ENCODE peak calls at places on chromosomes 5 and 9, in five cellular contexts. One of them, this sample, is unnamed.

GRCh38 chr9:33185858-33186257 is 18.7 kb upstream of the B4GALT1 start:
- DNase-seq in mesendoderm: no peak
- DNase-seq in H9: no peak
- DNase-seq in IMR-90: no peak
- DNase-seq in mesenchymal stem cell: no peak
- DNase-seq in this sample: no peak

GRCh38 chr5:80867233-80867632 is 92.9 kb upstream of the RASGRF2 start:
- DNase-seq in mesenchymal stem cell: peak; percentile 16
- DNase-seq in IMR-90: peak; percentile 13
- DNase-seq in H9: no peak
- DNase-seq in mesendoderm: no peak
- DNase-seq in this sample: no peak

GRCh38 chr9:116152390-116152789 is 1.2 kb upstream of the PAPPA start:
- DNase-seq in IMR-90: peak; percentile 70
- DNase-seq in mesendoderm: no peak
- DNase-seq in H9: no peak
- DNase-seq in mesenchymal stem cell: no peak
- DNase-seq in this sample: no peak

GRCh38 chr5:83029912-83030311 is 47.3 kb downstream of the TMEM167A start:
- DNase-seq in IMR-90: peak; percentile 80
- DNase-seq in H9: no peak
- DNase-seq in mesenchymal stem cell: peak; percentile 49
- DNase-seq in mesendoderm: peak; percentile 26
- DNase-seq in this sample: no peak

GRCh38 chr5:55597014-55597981 is 62.5 kb upstream of the PLPP1 start:
- DNase-seq in mesenchymal stem cell: peak; percentile 91
- DNase-seq in mesendoderm: no peak
- DNase-seq in H9: no peak
- DNase-seq in IMR-90: peak; percentile 82
- DNase-seq in this sample: no peak

GRCh38 chr5:36870399-36871040 is 6.0 kb upstream of the NIPBL start:
- DNase-seq in mesenchymal stem cell: peak; percentile 78
- DNase-seq in mesendoderm: peak; percentile 81
- DNase-seq in IMR-90: peak; percentile 70
- DNase-seq in H9: no peak
- DNase-seq in this sample: no peak

GRCh38 chr9:127562841-127563523 is 49.1 kb upstream of the STXBP1 start:
- DNase-seq in mesenchymal stem cell: peak; percentile 97
- DNase-seq in mesendoderm: no peak
- DNase-seq in IMR-90: peak; percentile 87
- DNase-seq in H9: no peak
- DNase-seq in this sample: no peak

GRCh38 chr9:132143359-132143758 is 18.5 kb upstream of the NTNG2 start:
- DNase-seq in mesendoderm: no peak
- DNase-seq in H9: no peak
- DNase-seq in mesenchymal stem cell: no peak
- DNase-seq in IMR-90: no peak
- DNase-seq in this sample: no peak

GRCh38 chr5:82748688-82749091 is 328.5 kb downstream of the TMEM167A start:
- DNase-seq in mesenchymal stem cell: no peak
- DNase-seq in IMR-90: no peak
- DNase-seq in H9: no peak
- DNase-seq in mesendoderm: no peak
- DNase-seq in this sample: no peak

GRCh38 chr9:126986506-126986951 is 71.9 kb downstream of the RALGPS1 start:
- DNase-seq in mesendoderm: no peak
- DNase-seq in IMR-90: no peak
- DNase-seq in mesenchymal stem cell: no peak
- DNase-seq in H9: no peak
- DNase-seq in this sample: no peak

GRCh38 chr9:117543089-117543488 is 128.2 kb upstream of the ASTN2 start:
- DNase-seq in H9: no peak
- DNase-seq in mesenchymal stem cell: no peak
- DNase-seq in mesendoderm: no peak
- DNase-seq in IMR-90: no peak
- DNase-seq in this sample: no peak

GRCh38 chr5:16082053-16082452 is 97.5 kb downstream of the MARCHF11 start:
- DNase-seq in H9: no peak
- DNase-seq in mesenchymal stem cell: no peak
- DNase-seq in mesendoderm: no peak
- DNase-seq in IMR-90: no peak
- DNase-seq in this sample: no peak

GRCh38 chr9:14957054-14957453 is 46.8 kb upstream of the FREM1 start:
- DNase-seq in H9: no peak
- DNase-seq in mesenchymal stem cell: no peak
- DNase-seq in IMR-90: no peak
- DNase-seq in mesendoderm: no peak
- DNase-seq in this sample: no peak

GRCh38 chr5:87421307-87421706 is 8.6 kb upstream of the CCNH start:
- DNase-seq in IMR-90: no peak
- DNase-seq in H9: no peak
- DNase-seq in mesenchymal stem cell: no peak
- DNase-seq in mesendoderm: peak; percentile 14
- DNase-seq in this sample: no peak

GRCh38 chr9:86281577-86282076 is 711 bp downstream of the ISCA1 start:
- DNase-seq in IMR-90: no peak
- DNase-seq in mesenchymal stem cell: no peak
- DNase-seq in H9: peak; percentile 72
- DNase-seq in mesendoderm: peak; percentile 67
- DNase-seq in this sample: peak; percentile 60

GRCh38 chr5:141512390-141513020 is 23.6 kb downstream of the PCDHGC5 start:
- DNase-seq in IMR-90: peak; percentile 54
- DNase-seq in H9: peak; percentile 97
- DNase-seq in mesendoderm: peak; percentile 97
- DNase-seq in mesenchymal stem cell: peak; percentile 65
- DNase-seq in this sample: peak; percentile 65

GRCh38 chr9:27338527-27338903 is 41.6 kb upstream of the EQTN start:
- DNase-seq in H9: no peak
- DNase-seq in mesendoderm: no peak
- DNase-seq in mesenchymal stem cell: no peak
- DNase-seq in IMR-90: no peak
- DNase-seq in this sample: no peak

GRCh38 chr9:14670718-14671117 is 22.5 kb downstream of the ZDHHC21 start:
- DNase-seq in mesendoderm: no peak
- DNase-seq in H9: no peak
- DNase-seq in IMR-90: peak; percentile 55
- DNase-seq in mesenchymal stem cell: no peak
- DNase-seq in this sample: no peak

GRCh38 chr5:174698156-174698555 is 26.2 kb upstream of the MSX2 start:
- DNase-seq in IMR-90: no peak
- DNase-seq in mesenchymal stem cell: no peak
- DNase-seq in mesendoderm: peak; percentile 42
- DNase-seq in H9: peak; percentile 47
- DNase-seq in this sample: no peak
- H2BK120ac ChIP-seq in IMR-90: no peak overlapping the region
- H2BK120ac ChIP-seq in mesenchymal stem cell: no peak overlapping the region
- H2BK120ac ChIP-seq in mesendoderm: no peak overlapping the region
- H2BK120ac ChIP-seq in H9: no peak overlapping the region
- H2BK120ac ChIP-seq in this sample: no peak overlapping the region

DNA sequence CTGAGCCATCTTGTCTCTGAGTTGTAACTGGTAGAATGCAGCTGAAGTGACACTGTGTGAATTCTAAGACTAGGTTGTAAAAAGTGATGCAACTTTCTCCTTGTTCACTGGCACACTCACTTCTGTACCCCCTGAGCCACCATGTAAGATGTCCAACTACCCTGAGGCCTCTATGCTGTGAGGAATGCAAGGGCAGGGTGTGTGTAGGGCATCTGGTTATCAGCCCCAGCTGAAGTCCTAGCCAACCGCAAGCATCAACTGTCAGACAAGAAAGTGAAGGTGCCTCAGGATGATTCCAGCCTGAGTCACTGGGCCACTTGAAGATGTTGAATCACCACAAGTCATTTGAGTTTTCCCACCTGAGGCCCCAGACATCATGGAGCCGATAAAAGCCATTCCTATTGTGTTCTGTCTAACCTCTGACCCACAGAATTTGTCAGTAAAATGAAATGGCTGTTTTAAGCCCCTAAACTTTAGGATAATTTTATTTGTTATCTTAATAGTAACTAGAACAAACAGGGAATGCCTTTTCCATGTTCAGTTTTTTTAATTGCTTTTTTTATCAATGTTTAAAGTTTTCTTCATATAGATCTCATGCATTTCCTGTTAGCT is 18.7 kb upstream of the RHOBTB3 start:
- DNase-seq in mesenchymal stem cell: peak; percentile 91
- DNase-seq in H9: no peak
- DNase-seq in mesendoderm: peak; percentile 99
- DNase-seq in IMR-90: peak; percentile 90
- DNase-seq in this sample: no peak
- H2BK120ac ChIP-seq in mesenchymal stem cell: no peak overlapping the region
- H2BK120ac ChIP-seq in H9: no peak overlapping the region
- H2BK120ac ChIP-seq in mesendoderm: peak overlapping the region; percentile 67
- H2BK120ac ChIP-seq in IMR-90: peak overlapping the region; percentile 85
- H2BK120ac ChIP-seq in this sample: no peak overlapping the region

GRCh38 chr5:174399411-174399810 is 325.0 kb upstream of the MSX2 start:
- DNase-seq in IMR-90: no peak
- DNase-seq in mesendoderm: no peak
- DNase-seq in mesenchymal stem cell: no peak
- DNase-seq in H9: no peak
- DNase-seq in this sample: no peak

GRCh38 chr5:174401793-174402192 is 322.6 kb upstream of the MSX2 start:
- DNase-seq in mesendoderm: no peak
- DNase-seq in IMR-90: no peak
- DNase-seq in mesenchymal stem cell: no peak
- DNase-seq in H9: no peak
- DNase-seq in this sample: no peak

GRCh38 chr5:174398171-174398570 is 326.2 kb upstream of the MSX2 start:
- DNase-seq in H9: no peak
- DNase-seq in IMR-90: no peak
- DNase-seq in mesenchymal stem cell: no peak
- DNase-seq in mesendoderm: no peak
- DNase-seq in this sample: no peak

GRCh38 chr5:174404848-174405247 is 319.5 kb upstream of the MSX2 start:
- DNase-seq in mesenchymal stem cell: no peak
- DNase-seq in H9: no peak
- DNase-seq in mesendoderm: no peak
- DNase-seq in IMR-90: no peak
- DNase-seq in this sample: no peak

GRCh38 chr5:174402224-174402812 is 322.1 kb upstream of the MSX2 start:
- DNase-seq in mesendoderm: no peak
- DNase-seq in IMR-90: no peak
- DNase-seq in H9: no peak
- DNase-seq in mesenchymal stem cell: no peak
- DNase-seq in this sample: no peak
- H2BK120ac ChIP-seq in mesendoderm: no peak overlapping the region
- H2BK120ac ChIP-seq in IMR-90: no peak overlapping the region
- H2BK120ac ChIP-seq in H9: no peak overlapping the region
- H2BK120ac ChIP-seq in mesenchymal stem cell: no peak overlapping the region
- H2BK120ac ChIP-seq in this sample: no peak overlapping the region

GRCh38 chr5:78534148-78535009 is 114.2 kb downstream of the LHFPL2 start:
- DNase-seq in mesenchymal stem cell: peak; percentile 82
- DNase-seq in IMR-90: peak; percentile 72
- DNase-seq in mesendoderm: no peak
- DNase-seq in H9: no peak
- DNase-seq in this sample: no peak
- H2BK120ac ChIP-seq in mesenchymal stem cell: peak overlapping the region; percentile 29
- H2BK120ac ChIP-seq in IMR-90: peak overlapping the region; percentile 36
- H2BK120ac ChIP-seq in mesendoderm: no peak overlapping the region
- H2BK120ac ChIP-seq in H9: no peak overlapping the region
- H2BK120ac ChIP-seq in this sample: no peak overlapping the region

GRCh38 chr9:36842560-36843530 is 191.2 kb downstream of the PAX5 start:
- DNase-seq in mesendoderm: no peak
- DNase-seq in H9: no peak
- DNase-seq in IMR-90: no peak
- DNase-seq in mesenchymal stem cell: no peak
- DNase-seq in this sample: no peak
- H2BK120ac ChIP-seq in mesendoderm: no peak overlapping the region
- H2BK120ac ChIP-seq in H9: no peak overlapping the region
- H2BK120ac ChIP-seq in IMR-90: no peak overlapping the region
- H2BK120ac ChIP-seq in mesenchymal stem cell: no peak overlapping the region
- H2BK120ac ChIP-seq in this sample: no peak overlapping the region